ENCODE peak calls at places on chromosomes 13 and 19, in ten cellular contexts. One of them, this sample, is unnamed.

GRCh38 chr13:74128171-74128767 is 5.9 kb downstream of the KLF12 start:
- DNase-seq in fibroblast of pulmonary artery: peak
- DNase-seq in body of pancreas: no peak
- DNase-seq in cardiac muscle cell: peak
- DNase-seq in stomach: no peak
- DNase-seq in hepatocyte: no peak
- DNase-seq in thoracic aorta: no peak
- DNase-seq in AG10803: peak
- DNase-seq in PC-3: no peak
- DNase-seq in BJ: no peak
- DNase-seq in this sample: no peak

GRCh38 chr13:73601708-73602107 is 532.5 kb downstream of the KLF12 start:
- DNase-seq in BJ: no peak
- DNase-seq in cardiac muscle cell: no peak
- DNase-seq in body of pancreas: no peak
- DNase-seq in fibroblast of pulmonary artery: no peak
- DNase-seq in PC-3: no peak
- DNase-seq in AG10803: no peak
- DNase-seq in thoracic aorta: no peak
- DNase-seq in hepatocyte: no peak
- DNase-seq in stomach: no peak
- DNase-seq in this sample: no peak

GRCh38 chr13:27130223-27131015 is 41.2 kb downstream of the USP12 start:
- DNase-seq in body of pancreas: no peak
- DNase-seq in stomach: no peak
- DNase-seq in BJ: no peak
- DNase-seq in fibroblast of pulmonary artery: peak
- DNase-seq in AG10803: peak
- DNase-seq in hepatocyte: no peak
- DNase-seq in thoracic aorta: no peak
- DNase-seq in PC-3: peak
- DNase-seq in cardiac muscle cell: peak
- DNase-seq in this sample: peak

GRCh38 chr13:51636349-51636890 is 52.2 kb downstream of the WDFY2 start:
- DNase-seq in hepatocyte: peak
- DNase-seq in AG10803: no peak
- DNase-seq in BJ: no peak
- DNase-seq in stomach: peak
- DNase-seq in body of pancreas: peak
- DNase-seq in thoracic aorta: no peak
- DNase-seq in PC-3: peak
- DNase-seq in cardiac muscle cell: no peak
- DNase-seq in fibroblast of pulmonary artery: no peak
- DNase-seq in this sample: no peak

GRCh38 chr13:49560270-49561063 is 24.9 kb downstream of the RCBTB1 start:
- DNase-seq in thoracic aorta: no peak
- DNase-seq in AG10803: no peak
- DNase-seq in BJ: no peak
- DNase-seq in fibroblast of pulmonary artery: peak
- DNase-seq in cardiac muscle cell: peak
- DNase-seq in PC-3: peak
- DNase-seq in hepatocyte: peak
- DNase-seq in stomach: peak
- DNase-seq in body of pancreas: peak
- DNase-seq in this sample: no peak

GRCh38 chr19:42121036-42121621 is 11.1 kb downstream of the POU2F2 start:
- DNase-seq in body of pancreas: no peak
- DNase-seq in PC-3: no peak
- DNase-seq in cardiac muscle cell: no peak
- DNase-seq in BJ: no peak
- DNase-seq in stomach: no peak
- DNase-seq in thoracic aorta: no peak
- DNase-seq in fibroblast of pulmonary artery: no peak
- DNase-seq in AG10803: no peak
- DNase-seq in hepatocyte: no peak
- DNase-seq in this sample: no peak

GRCh38 chr19:38506375-38506722 is 72.9 kb downstream of the RYR1 start:
- DNase-seq in BJ: no peak
- DNase-seq in AG10803: no peak
- DNase-seq in stomach: no peak
- DNase-seq in thoracic aorta: no peak
- DNase-seq in fibroblast of pulmonary artery: no peak
- DNase-seq in PC-3: no peak
- DNase-seq in body of pancreas: no peak
- DNase-seq in hepatocyte: no peak
- DNase-seq in cardiac muscle cell: no peak
- DNase-seq in this sample: no peak

GRCh38 chr13:111555906-111556305 is 235.5 kb downstream of the TEX29 start:
- DNase-seq in hepatocyte: no peak
- DNase-seq in PC-3: no peak
- DNase-seq in body of pancreas: no peak
- DNase-seq in thoracic aorta: no peak
- DNase-seq in AG10803: no peak
- DNase-seq in fibroblast of pulmonary artery: no peak
- DNase-seq in cardiac muscle cell: no peak
- DNase-seq in stomach: no peak
- DNase-seq in BJ: no peak
- DNase-seq in this sample: no peak

GRCh38 chr19:53868892-53869804 is 1.5 kb downstream of the MYADM start:
- DNase-seq in BJ: peak
- DNase-seq in cardiac muscle cell: peak
- DNase-seq in fibroblast of pulmonary artery: peak
- DNase-seq in PC-3: peak
- DNase-seq in stomach: peak
- DNase-seq in hepatocyte: peak
- DNase-seq in AG10803: peak
- DNase-seq in thoracic aorta: peak
- DNase-seq in body of pancreas: peak
- DNase-seq in this sample: peak

GRCh38 chr19:46603195-46603637 is 2.1 kb downstream of the CALM3 start:
- DNase-seq in fibroblast of pulmonary artery: no peak
- DNase-seq in AG10803: no peak
- DNase-seq in BJ: no peak
- DNase-seq in body of pancreas: peak
- DNase-seq in hepatocyte: peak
- DNase-seq in cardiac muscle cell: no peak
- DNase-seq in thoracic aorta: no peak
- DNase-seq in PC-3: no peak
- DNase-seq in stomach: peak
- DNase-seq in this sample: no peak

GRCh38 chr13:106548064-106548696 is 12.7 kb upstream of the EFNB2 start:
- DNase-seq in body of pancreas: no peak
- DNase-seq in BJ: no peak
- DNase-seq in PC-3: peak
- DNase-seq in hepatocyte: no peak
- DNase-seq in stomach: no peak
- DNase-seq in thoracic aorta: no peak
- DNase-seq in cardiac muscle cell: no peak
- DNase-seq in fibroblast of pulmonary artery: no peak
- DNase-seq in AG10803: no peak
- DNase-seq in this sample: no peak

GRCh38 chr13:70841240-70842061 is 733.2 kb upstream of the KLHL1 start:
- DNase-seq in AG10803: no peak
- DNase-seq in stomach: no peak
- DNase-seq in hepatocyte: no peak
- DNase-seq in body of pancreas: no peak
- DNase-seq in PC-3: no peak
- DNase-seq in thoracic aorta: no peak
- DNase-seq in fibroblast of pulmonary artery: no peak
- DNase-seq in BJ: no peak
- DNase-seq in cardiac muscle cell: no peak
- DNase-seq in this sample: no peak

GRCh38 chr19:51921949-51922348 is 5.3 kb upstream of the ZNF613 start:
- DNase-seq in AG10803: no peak
- DNase-seq in fibroblast of pulmonary artery: no peak
- DNase-seq in hepatocyte: no peak
- DNase-seq in PC-3: no peak
- DNase-seq in body of pancreas: no peak
- DNase-seq in cardiac muscle cell: no peak
- DNase-seq in thoracic aorta: no peak
- DNase-seq in stomach: no peak
- DNase-seq in BJ: no peak
- DNase-seq in this sample: no peak

GRCh38 chr13:72295173-72295572 is 428.2 kb upstream of the DACH1 start:
- DNase-seq in cardiac muscle cell: peak
- DNase-seq in thoracic aorta: no peak
- DNase-seq in BJ: no peak
- DNase-seq in PC-3: no peak
- DNase-seq in AG10803: peak
- DNase-seq in stomach: no peak
- DNase-seq in fibroblast of pulmonary artery: peak
- DNase-seq in body of pancreas: no peak
- DNase-seq in hepatocyte: no peak
- DNase-seq in this sample: no peak
- TF ChIP-seq CTCF in cardiac muscle cell: no peak
- TF ChIP-seq CTCF in thoracic aorta: no peak
- TF ChIP-seq CTCF in BJ: no peak
- TF ChIP-seq CTCF in PC-3: no peak
- TF ChIP-seq CTCF in AG10803: no peak
- TF ChIP-seq CTCF in stomach: no peak
- TF ChIP-seq CTCF in fibroblast of pulmonary artery: no peak
- TF ChIP-seq CTCF in body of pancreas: no peak
- TF ChIP-seq CTCF in hepatocyte: no peak
- TF ChIP-seq CTCF in this sample: no peak

GRCh38 chr19:16825312-16826168 is 3.7 kb upstream of the SIN3B start:
- DNase-seq in stomach: peak
- DNase-seq in hepatocyte: peak
- DNase-seq in fibroblast of pulmonary artery: peak
- DNase-seq in PC-3: no peak
- DNase-seq in AG10803: no peak
- DNase-seq in cardiac muscle cell: peak
- DNase-seq in thoracic aorta: no peak
- DNase-seq in BJ: no peak
- DNase-seq in body of pancreas: peak
- DNase-seq in this sample: no peak
- H3K4me3 ChIP-seq in stomach: peak
- H3K4me3 ChIP-seq in hepatocyte: no peak
- H3K4me3 ChIP-seq in fibroblast of pulmonary artery: peak
- H3K4me3 ChIP-seq in PC-3: peak
- H3K4me3 ChIP-seq in AG10803: peak
- H3K4me3 ChIP-seq in cardiac muscle cell: no peak
- H3K4me3 ChIP-seq in thoracic aorta: peak
- H3K4me3 ChIP-seq in BJ: peak
- H3K4me3 ChIP-seq in body of pancreas: peak
- H3K4me3 ChIP-seq in this sample: peak

DNA sequence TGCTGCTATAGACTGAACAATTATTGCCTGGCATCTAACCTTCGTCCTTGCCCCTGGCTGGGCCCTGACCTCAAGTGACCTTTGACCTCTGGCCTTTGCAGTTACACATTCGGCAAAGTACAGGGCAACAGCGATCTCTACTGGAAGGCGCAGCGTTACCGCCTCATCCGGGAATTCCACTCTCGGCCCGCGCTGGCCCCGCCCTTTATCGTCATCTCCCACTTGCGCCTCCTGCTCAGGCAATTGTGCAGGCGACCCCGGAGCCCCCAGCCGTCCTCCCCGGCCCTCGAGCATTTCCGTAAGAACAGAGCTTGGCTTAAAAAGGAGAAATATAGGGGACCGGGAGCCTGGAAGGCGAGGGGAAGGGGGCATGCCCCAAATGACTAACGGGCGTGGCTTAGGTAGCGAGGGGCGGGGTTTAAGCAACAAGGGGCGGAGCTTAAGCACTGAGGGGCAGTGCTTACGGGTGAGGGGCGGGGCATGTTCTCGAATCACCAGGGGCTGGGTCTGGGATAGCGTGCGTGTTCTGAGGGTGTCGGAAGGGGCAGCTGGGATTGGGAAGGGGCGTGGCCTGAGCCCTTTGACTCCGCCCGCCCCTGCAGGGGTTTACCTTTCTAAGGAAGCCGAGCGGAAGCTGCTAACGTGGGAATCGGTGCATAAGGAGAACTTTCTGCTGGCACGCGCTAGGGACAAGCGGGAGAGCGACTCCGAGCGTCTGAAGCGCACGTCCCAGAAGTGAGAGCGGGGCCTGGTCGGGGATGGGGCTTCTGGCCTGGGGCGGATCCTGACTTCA is 52.7 kb downstream of the TRPM4 start:
- DNase-seq in fibroblast of pulmonary artery: no peak
- DNase-seq in body of pancreas: peak
- DNase-seq in hepatocyte: peak
- DNase-seq in thoracic aorta: no peak
- DNase-seq in PC-3: peak
- DNase-seq in BJ: no peak
- DNase-seq in stomach: no peak
- DNase-seq in AG10803: no peak
- DNase-seq in cardiac muscle cell: peak
- DNase-seq in this sample: no peak
- TF ChIP-seq CTCF in fibroblast of pulmonary artery: no peak
- TF ChIP-seq CTCF in body of pancreas: no peak
- TF ChIP-seq CTCF in hepatocyte: no peak
- TF ChIP-seq CTCF in thoracic aorta: no peak
- TF ChIP-seq CTCF in PC-3: no peak
- TF ChIP-seq CTCF in BJ: no peak
- TF ChIP-seq CTCF in stomach: no peak
- TF ChIP-seq CTCF in AG10803: no peak
- TF ChIP-seq CTCF in cardiac muscle cell: no peak
- TF ChIP-seq CTCF in this sample: peak

GRCh38 chr19:35133826-35134225 is 1.0 kb downstream of the LGI4 start:
- DNase-seq in cardiac muscle cell: no peak
- DNase-seq in stomach: no peak
- DNase-seq in thoracic aorta: no peak
- DNase-seq in fibroblast of pulmonary artery: no peak
- DNase-seq in PC-3: no peak
- DNase-seq in BJ: no peak
- DNase-seq in body of pancreas: no peak
- DNase-seq in AG10803: no peak
- DNase-seq in hepatocyte: no peak
- DNase-seq in this sample: no peak
- H3K4me3 ChIP-seq in cardiac muscle cell: no peak
- H3K4me3 ChIP-seq in stomach: peak
- H3K4me3 ChIP-seq in thoracic aorta: no peak
- H3K4me3 ChIP-seq in fibroblast of pulmonary artery: no peak
- H3K4me3 ChIP-seq in PC-3: no peak
- H3K4me3 ChIP-seq in BJ: no peak
- H3K4me3 ChIP-seq in body of pancreas: no peak
- H3K4me3 ChIP-seq in AG10803: no peak
- H3K4me3 ChIP-seq in hepatocyte: no peak
- H3K4me3 ChIP-seq in this sample: no peak